ENCODE peak calls at places on chromosomes 7 and 10, in ten cellular contexts. Z, V, U, T, X, L, M, A, B and N are unnamed samples.

GRCh38 chr10:112307631-112308502 is 24.7 kb downstream of the TECTB start:
- DNase-seq in V (peak; percentile 40), A (peak; percentile 72), Z (peak; percentile 53), L (peak; percentile 16), U (no peak), M (peak; percentile 43), T (peak; percentile 48), B (no peak), X (peak; percentile 33), N (peak; percentile 67)

GRCh38 chr7:105589221-105590077 is 8.2 kb upstream of the EFCAB10 start:
- DNase-seq in T (peak; percentile 35), L (peak; percentile 76), U (peak; percentile 5), A (peak; percentile 78), B (peak; percentile 61), V (peak; percentile 85), X (no peak), M (peak; percentile 81), Z (peak; percentile 82), N (peak; percentile 92)

GRCh38 chr7:102912742-102913141 is at the start of gene LRRC17:
- DNase-seq in U (no peak), Z (peak; percentile 76), X (no peak), V (peak; percentile 96), B (peak; percentile 64), T (no peak), A (peak; percentile 67), L (no peak), M (peak; percentile 97), N (peak; percentile 51)

GRCh38 chr10:132575320-132576201 is 38.0 kb downstream of the INPP5A start:
- DNase-seq in M (peak; percentile 91), L (peak; percentile 88), Z (peak; percentile 73), U (no peak), X (no peak), T (peak; percentile 61), A (peak; percentile 60), V (peak; percentile 82), B (no peak), N (no peak)

GRCh38 chr7:5296627-5297226 is 14.0 kb downstream of the SLC29A4 start:
- DNase-seq in A (peak; percentile 32), V (no peak), T (no peak), X (peak; percentile 23), L (no peak), B (no peak), U (peak; percentile 18), Z (no peak), M (no peak), N (peak; percentile 29)

GRCh38 chr7:90409667-90410066 is 6.4 kb downstream of the CLDN12 start:
- DNase-seq in U (no peak), X (no peak), L (no peak), V (peak; percentile 13), A (peak; percentile 18), T (no peak), M (no peak), B (no peak), Z (no peak), N (no peak)

GRCh38 chr7:92835851-92836488 is 403 bp downstream of the CDK6 start:
- DNase-seq in V (peak; percentile 45), A (peak; percentile 28), U (peak; percentile 24), Z (peak; percentile 42), X (no peak), T (peak; percentile 61), B (no peak), M (no peak), L (peak; percentile 39), N (peak; percentile 62)

GRCh38 chr7:96952974-96953391 is 52.4 kb upstream of the DLX6 start:
- DNase-seq in T (no peak), V (no peak), Z (peak; percentile 58), L (peak; percentile 36), M (peak; percentile 15), X (no peak), U (no peak), B (no peak), A (no peak), N (peak; percentile 62)

GRCh38 chr10:8600192-8600591 is 545.7 kb downstream of the GATA3 start:
- DNase-seq in Z (no peak), U (no peak), M (no peak), A (no peak), V (no peak), X (no peak), T (no peak), L (peak; percentile 44), B (no peak), N (no peak)

GRCh38 chr7:37320140-37320839 is 128.4 kb downstream of the ELMO1 start:
- DNase-seq in X (no peak), M (no peak), V (no peak), B (no peak), U (no peak), Z (no peak), A (peak; percentile 12), T (no peak), L (no peak), N (no peak)

GRCh38 chr10:62924344-62924748 is 108.2 kb upstream of the EGR2 start:
- DNase-seq in A (peak; percentile 8), L (no peak), B (no peak), Z (no peak), X (no peak), V (no peak), M (no peak), U (no peak), T (no peak), N (no peak)